ENCODE peak calls at places on chromosomes 3 and 15, in six cellular contexts. P is NCI-H1105 treated with DMSO at 0.1 percent for 48 hours, C is DND-41, I is WTC11, T is aorta, V is hepatocyte. L is an unnamed sample.

GRCh38 chr3:156158656-156159295 is 38.4 kb downstream of the KCNAB1 start:
- DNase-seq in C (no peak), I (no peak), V (no peak), P (no peak), T (no peak), L (no peak)

GRCh38 chr3:144552642-144553041 is 581.0 kb downstream of the DIPK2A start:
- DNase-seq in P (no peak), I (no peak), T (no peak), C (no peak), V (no peak), L (no peak)

GRCh38 chr3:59327324-59327939 is 277.6 kb upstream of the CFAP20DC start:
- DNase-seq in I (no peak), C (no peak), T (no peak), P (no peak), V (no peak), L (peak)

GRCh38 chr3:42701371-42702065 is 1.1 kb downstream of the HHATL start:
- DNase-seq in I (peak), P (no peak), C (peak), T (peak), V (peak), L (no peak)

GRCh38 chr15:63605816-63606215 is 8.6 kb downstream of the FBXL22 start:
- DNase-seq in V (no peak), T (no peak), I (no peak), C (no peak), P (no peak), L (no peak)

GRCh38 chr3:126866175-126866759 is 116.6 kb upstream of the PLXNA1 start:
- DNase-seq in C (no peak), V (no peak), P (no peak), T (no peak), I (no peak), L (no peak)

GRCh38 chr3:192514081-192514753 is 213.1 kb downstream of the FGF12 start:
- DNase-seq in T (peak), I (peak), P (peak), C (no peak), V (peak), L (peak)

GRCh38 chr15:57604502-57604901 is 12.8 kb downstream of the MYZAP start:
- DNase-seq in P (no peak), C (no peak), T (no peak), I (no peak), V (no peak), L (no peak)

GRCh38 chr3:43670635-43671522 is 19.9 kb upstream of the ABHD5 start:
- DNase-seq in P (no peak), V (no peak), T (no peak), C (no peak), I (no peak), L (no peak)

GRCh38 chr15:56783156-56783856 is 50.0 kb upstream of the ZNF280D start:
- DNase-seq in T (no peak), I (no peak), V (no peak), P (no peak), C (no peak), L (no peak)

GRCh38 chr3:127408022-127408683 is 120.3 kb upstream of the PRR20G start:
- DNase-seq in I (no peak), T (no peak), C (no peak), P (no peak), V (no peak), L (no peak)

GRCh38 chr3:133256787-133257483 is 142.9 kb upstream of the BFSP2 start:
- DNase-seq in I (no peak), P (no peak), T (no peak), C (no peak), V (no peak), L (no peak)

GRCh38 chr3:23440416-23441294 is 237.5 kb downstream of the UBE2E2 start:
- DNase-seq in V (no peak), I (no peak), C (peak), T (no peak), P (no peak), L (no peak)

GRCh38 chr3:171824076-171824475 is 13.8 kb upstream of the PLD1 start:
- DNase-seq in C (no peak), V (no peak), T (no peak), P (no peak), I (no peak), L (no peak)

GRCh38 chr15:89335289-89336041 is 841 bp upstream of the POLG start:
- DNase-seq in I (peak), V (peak), P (peak), T (peak), C (peak), L (no peak)

GRCh38 chr3:16520636-16521579 is 7.4 kb upstream of the RFTN1 start:
- DNase-seq in P (no peak), C (no peak), T (no peak), V (no peak), I (no peak), L (no peak)

GRCh38 chr15:92954578-92954977 is 54.5 kb downstream of the CHD2 start:
- DNase-seq in I (no peak), C (peak), T (no peak), V (no peak), P (no peak), L (no peak)

GRCh38 chr3:119469378-119470189 is 821 bp downstream of the POGLUT1 start:
- DNase-seq in C (peak), P (peak), V (peak), I (no peak), T (no peak), L (no peak)

GRCh38 chr15:62301993-62302665 is 137.0 kb upstream of the C2CD4B start:
- DNase-seq in V (no peak), C (no peak), T (no peak), I (no peak), P (no peak), L (no peak)

GRCh38 chr3:70383360-70383831 is 71.0 kb upstream of the MDFIC2 start:
- DNase-seq in I (no peak), V (no peak), C (no peak), T (no peak), P (no peak), L (no peak)

GRCh38 chr3:11907667-11908660 is 61.3 kb upstream of the TAMM41 start:
- DNase-seq in I (no peak), C (no peak), P (no peak), V (no peak), T (peak), L (no peak)

GRCh38 chr3:41630017-41630416 is 331.9 kb downstream of the ULK4 start:
- DNase-seq in I (no peak), P (no peak), V (no peak), T (no peak), C (no peak), L (no peak)

GRCh38 chr3:150005243-150006102 is 34.8 kb upstream of the PFN2 start:
- DNase-seq in V (no peak), C (no peak), P (no peak), I (no peak), T (no peak), L (peak)

GRCh38 chr15:63950911-63951481 is 95.3 kb downstream of the DAPK2 start:
- DNase-seq in T (peak), C (no peak), P (no peak), I (no peak), V (no peak), L (no peak)

GRCh38 chr3:23876901-23877300 is 39.9 kb downstream of the NKIRAS1 start:
- DNase-seq in T (no peak), I (no peak), C (no peak), P (no peak), V (no peak), L (no peak)

GRCh38 chr15:41987246-41987924 is 15.0 kb upstream of the EHD4 start:
- DNase-seq in T (peak), C (no peak), I (no peak), V (no peak), P (no peak), L (no peak)

GRCh38 chr3:41029356-41029755 is 169.9 kb upstream of the CTNNB1 start:
- DNase-seq in I (no peak), P (no peak), V (no peak), T (no peak), C (no peak), L (no peak)

GRCh38 chr3:107366766-107367165 is 10.5 kb upstream of the CCDC54 start:
- DNase-seq in V (no peak), C (no peak), T (no peak), I (peak), P (no peak), L (no peak)

GRCh38 chr3:179898024-179898423 is 138.7 kb downstream of the PEX5L start:
- DNase-seq in T (no peak), V (peak), P (peak), I (peak), C (peak), L (no peak)

GRCh38 chr3:30518201-30518864 is 88.1 kb upstream of the TGFBR2 start:
- DNase-seq in T (no peak), V (peak), C (peak), I (no peak), P (peak), L (no peak)

GRCh38 chr15:78808550-78808949 is 2.7 kb downstream of the ADAMTS7 start:
- DNase-seq in V (no peak), C (peak), P (no peak), I (peak), T (no peak), L (no peak)

GRCh38 chr3:62246094-62246493 is 127.3 kb downstream of the FEZF2 start:
- DNase-seq in P (peak), V (no peak), I (no peak), T (no peak), C (no peak), L (no peak)

GRCh38 chr15:25481208-25481862 is 42.5 kb upstream of the UBE3A start:
- DNase-seq in I (peak), C (no peak), P (peak), V (no peak), T (no peak), L (no peak)

GRCh38 chr15:72368895-72369294 is 6.9 kb downstream of the HEXA start:
- DNase-seq in C (no peak), T (no peak), P (no peak), V (no peak), I (no peak), L (no peak)

GRCh38 chr3:126854666-126855065 is 128.2 kb upstream of the PLXNA1 start:
- DNase-seq in T (no peak), V (no peak), I (no peak), P (no peak), C (no peak), L (no peak)

GRCh38 chr15:85950101-85950500 is 129.6 kb upstream of the AGBL1 start:
- DNase-seq in P (no peak), T (no peak), V (no peak), C (peak), I (no peak), L (no peak)

GRCh38 chr15:75508741-75509532 is 57.4 kb upstream of the SIN3A start:
- DNase-seq in P (no peak), C (no peak), I (no peak), T (no peak), V (peak), L (no peak)

GRCh38 chr3:42025388-42026138 is 63.7 kb upstream of the ULK4 start:
- DNase-seq in I (peak), P (peak), T (peak), C (peak), V (peak), L (peak)